ENCODE peak calls at places on chromosomes 4 and X, in seven cellular contexts. F is LoVo, W is M059J, M is NCI-H1092, V is Ammon's horn, R is AG04450, H is Calu3. N is an unnamed sample.

GRCh38 chr4:136818811-136819210 is 713.5 kb downstream of the PCDH18 start:
- DNase-seq in R (no peak), F (no peak), V (no peak), M (no peak), H (no peak), W (no peak), N (no peak)

GRCh38 chr4:168272488-168272887 is 46.1 kb downstream of the DDX60 start:
- DNase-seq in H (no peak), F (no peak), V (no peak), M (no peak), R (no peak), W (no peak), N (no peak)

GRCh38 chr4:952881-953573 is 20.3 kb downstream of the DGKQ start:
- DNase-seq in F (no peak), V (no peak), R (no peak), W (no peak), H (no peak), M (no peak), N (no peak)

GRCh38 chrX:45007598-45007997 is 134.6 kb downstream of the KDM6A start:
- DNase-seq in H (no peak), R (no peak), F (no peak), W (no peak), V (no peak), M (no peak), N (no peak)

GRCh38 chr4:151259752-151260151 is 17.2 kb upstream of the PRSS48 start:
- DNase-seq in H (no peak), R (no peak), W (no peak), V (no peak), F (no peak), M (no peak), N (no peak)

GRCh38 chrX:44071847-44072545 is 98.8 kb upstream of the NDP start:
- DNase-seq in W (peak), V (no peak), H (no peak), R (no peak), F (peak), M (no peak), N (no peak)

GRCh38 chr4:118348886-118349285 is 3.9 kb downstream of the PRSS12 start:
- DNase-seq in F (peak), R (no peak), V (no peak), W (no peak), M (no peak), H (peak), N (no peak)

GRCh38 chr4:82031386-82031785 is 342.4 kb downstream of the HNRNPD start:
- DNase-seq in R (no peak), F (no peak), V (no peak), H (no peak), W (no peak), M (no peak), N (peak)

GRCh38 chrX:101931104-101931493 is 728 bp downstream of the ZMAT1 start:
- DNase-seq in V (peak), H (no peak), R (no peak), M (no peak), F (peak), W (no peak), N (no peak)

GRCh38 chr4:46931981-46932380 is 22.9 kb upstream of the COX7B2 start:
- DNase-seq in W (peak), V (peak), H (peak), R (no peak), M (no peak), F (peak), N (peak)

GRCh38 chr4:177574446-177574845 is 132.2 kb upstream of the AGA start:
- DNase-seq in W (peak), F (peak), M (no peak), R (no peak), V (no peak), H (no peak), N (no peak)

GRCh38 chr4:148813289-148813688 is 371.1 kb upstream of the NR3C2 start:
- DNase-seq in V (no peak), M (no peak), H (no peak), W (no peak), R (no peak), F (no peak), N (no peak)

GRCh38 chr4:139532951-139533350 is 23.1 kb downstream of the SETD7 start:
- DNase-seq in V (no peak), H (no peak), W (no peak), R (no peak), F (no peak), M (no peak), N (no peak)

GRCh38 chr4:90069151-90069550 is 58.0 kb upstream of the CCSER1 start:
- DNase-seq in V (no peak), M (no peak), W (peak), F (peak), R (no peak), H (peak), N (no peak)

GRCh38 chr4:70841951-70842350 is 2.3 kb upstream of the GRSF1 start:
- DNase-seq in H (no peak), M (no peak), V (no peak), F (no peak), W (no peak), R (no peak), N (no peak)

GRCh38 chr4:37826282-37827029 is at the start of gene PGM2:
- DNase-seq in F (peak), W (peak), H (peak), M (peak), R (no peak), V (peak), N (peak)

GRCh38 chr4:165864228-165864627 is 8.8 kb upstream of the TLL1 start:
- DNase-seq in V (no peak), H (no peak), F (no peak), W (peak), R (no peak), M (no peak), N (no peak)

GRCh38 chr4:92241094-92241493 is 62.7 kb upstream of the GRID2 start:
- DNase-seq in H (no peak), R (no peak), V (no peak), W (no peak), F (no peak), M (no peak), N (no peak)

GRCh38 chr4:151484396-151485102 is 75.6 kb downstream of the FHIP1A start:
- DNase-seq in V (no peak), W (peak), M (no peak), F (peak), R (peak), H (peak), N (no peak)

GRCh38 chrX:31240982-31241381 is 169.1 kb upstream of the FTHL17 start:
- DNase-seq in F (no peak), H (no peak), V (no peak), M (no peak), R (no peak), W (no peak), N (no peak)

GRCh38 chrX:129772796-129773431 is 6.8 kb upstream of the SASH3 start:
- DNase-seq in R (no peak), V (peak), W (no peak), F (no peak), H (no peak), M (no peak), N (no peak)

GRCh38 chr4:183659919-183660318 is 826 bp downstream of the TRAPPC11 start:
- DNase-seq in V (peak), M (no peak), W (no peak), H (no peak), R (no peak), F (no peak), N (no peak)

GRCh38 chr4:138199568-138200235 is 42.4 kb downstream of the SLC7A11 start:
- DNase-seq in F (peak), H (peak), V (peak), W (peak), R (no peak), M (no peak), N (no peak)

GRCh38 chr4:85565761-85566480 is 91.0 kb downstream of the ARHGAP24 start:
- DNase-seq in M (no peak), R (no peak), V (no peak), W (peak), F (no peak), H (no peak), N (no peak)

GRCh38 chr4:144589512-144589911 is 56.4 kb upstream of the HHIP start:
- DNase-seq in R (no peak), H (no peak), F (no peak), W (no peak), V (no peak), M (no peak), N (no peak)

GRCh38 chrX:27675493-27675892 is 85.3 kb downstream of the DCAF8L2 start:
- DNase-seq in V (no peak), W (no peak), M (no peak), R (no peak), F (peak), H (no peak), N (no peak)

GRCh38 chrX:16825306-16826035 is 39.2 kb downstream of the TXLNG start:
- DNase-seq in H (no peak), V (no peak), R (no peak), W (peak), F (no peak), M (no peak), N (no peak)

GRCh38 chrX:129798888-129799287 is 19.1 kb downstream of the SASH3 start:
- DNase-seq in M (no peak), F (no peak), W (no peak), V (no peak), H (no peak), R (no peak), N (no peak)

GRCh38 chrX:22135994-22136684 is 104.0 kb downstream of the PHEX start:
- DNase-seq in M (peak), H (peak), R (no peak), V (peak), F (no peak), W (peak), N (peak)

GRCh38 chrX:140508958-140509357 is 4.1 kb upstream of the SOX3 start:
- DNase-seq in M (no peak), W (no peak), F (no peak), R (no peak), H (no peak), V (no peak), N (no peak)

GRCh38 chr4:75598390-75598789 is 31.9 kb downstream of the CDKL2 start:
- DNase-seq in V (no peak), M (no peak), H (no peak), F (no peak), R (peak), W (peak), N (no peak)

GRCh38 chr4:8355864-8356565 is 84.5 kb downstream of the ACOX3 start:
- DNase-seq in R (no peak), H (no peak), W (peak), V (no peak), F (no peak), M (no peak), N (no peak)

GRCh38 chr4:152534541-152535231 is 1.2 kb downstream of the FBXW7 start:
- DNase-seq in W (peak), H (peak), M (no peak), V (peak), R (no peak), F (no peak), N (no peak)

GRCh38 chr4:3366893-3367775 is 74.3 kb downstream of the RGS12 start:
- DNase-seq in F (no peak), R (no peak), W (no peak), M (no peak), V (no peak), H (no peak), N (no peak)

GRCh38 chr4:54553001-54553400 is 104.8 kb upstream of the KIT start:
- DNase-seq in M (no peak), R (no peak), V (no peak), H (no peak), F (no peak), W (peak), N (no peak)

GRCh38 chr4:101321481-101322042 is 25.8 kb downstream of the PPP3CA start:
- DNase-seq in V (no peak), H (no peak), F (no peak), R (no peak), M (no peak), W (no peak), N (no peak)

GRCh38 chrX:132031867-132032266 is 8.8 kb downstream of the STK26 start:
- DNase-seq in V (no peak), R (no peak), W (peak), H (no peak), M (no peak), F (no peak), N (no peak)

GRCh38 chr4:10054571-10055041 is 33.3 kb upstream of the SLC2A9 start:
- DNase-seq in R (no peak), M (no peak), F (no peak), W (no peak), H (no peak), V (no peak), N (no peak)